ENCODE peak calls at places on chromosomes 1 and 21, in four cellular contexts. U is HepG2, K is stomach, V is ovary. R is an unnamed sample.

GRCh38 chr1:248857201-248857600 is 1.7 kb downstream of the ZNF692 start:
- DNase-seq in K (no peak), U (no peak), V (no peak), R (peak)

GRCh38 chr1:151596166-151596933 is 15.5 kb upstream of the SNX27 start:
- DNase-seq in V (no peak), K (no peak), U (peak), R (no peak)

GRCh38 chr1:42322577-42322976 is 12.5 kb downstream of the FOXJ3 start:
- DNase-seq in K (no peak), U (no peak), V (no peak), R (no peak)

GRCh38 chr1:32989160-32989894 is 24.7 kb upstream of the RNF19B start:
- DNase-seq in K (peak), V (peak), U (no peak), R (no peak)

GRCh38 chr1:225847610-225848009 is 34.6 kb downstream of the TMEM63A start:
- DNase-seq in V (no peak), U (no peak), K (peak), R (peak)

GRCh38 chr1:193589597-193590040 is 403.2 kb upstream of the B3GALT2 start:
- DNase-seq in V (no peak), K (no peak), U (no peak), R (no peak)

GRCh38 chr1:219697667-219698066 is 84.8 kb upstream of the ZC3H11B start:
- DNase-seq in K (no peak), V (no peak), U (no peak), R (no peak)

GRCh38 chr1:36257375-36257767 is 33.1 kb downstream of the THRAP3 start:
- DNase-seq in V (no peak), K (no peak), U (peak), R (no peak)

GRCh38 chr21:35968564-35968963 is 91.8 kb downstream of the SETD4 start:
- DNase-seq in U (no peak), V (no peak), K (no peak), R (no peak)

GRCh38 chr1:155051342-155051776 is 243 bp downstream of the ADAM15 start:
- DNase-seq in K (no peak), U (no peak), V (no peak), R (no peak)

GRCh38 chr1:114986286-114986685 is 43.3 kb upstream of the TSHB start:
- DNase-seq in U (no peak), K (no peak), V (no peak), R (no peak)

GRCh38 chr1:9597361-9598315 is 8.9 kb downstream of the TMEM201 start:
- DNase-seq in K (no peak), V (no peak), U (no peak), R (no peak)

GRCh38 chr21:46412521-46413364 is 45.9 kb upstream of the DIP2A start:
- DNase-seq in K (no peak), U (no peak), V (no peak), R (no peak)

GRCh38 chr1:235513495-235514366 is 9.5 kb upstream of the B3GALNT2 start:
- DNase-seq in V (no peak), K (no peak), U (peak), R (no peak)

GRCh38 chr1:25765152-25765909 is 34.7 kb upstream of the SELENON start:
- DNase-seq in K (no peak), U (no peak), V (no peak), R (no peak)

GRCh38 chr1:154171222-154171583 is 16.3 kb upstream of the NUP210L start:
- DNase-seq in V (no peak), U (no peak), K (no peak), R (no peak)

GRCh38 chr1:183318433-183318832 is 99.7 kb downstream of the NMNAT2 start:
- DNase-seq in K (peak), U (peak), V (peak), R (no peak)

GRCh38 chr1:163758977-163759670 is 437.4 kb downstream of the NUF2 start:
- DNase-seq in V (no peak), U (no peak), K (no peak), R (no peak)

GRCh38 chr1:25804244-25804963 is 4.4 kb downstream of the SELENON start:
- DNase-seq in K (no peak), U (no peak), V (no peak), R (no peak)

GRCh38 chr1:145926706-145927072 is 595 bp downstream of the RBM8A start:
- DNase-seq in K (no peak), U (no peak), V (no peak), R (no peak)

GRCh38 chr1:38964140-38964548 is 22.5 kb upstream of the RHBDL2 start:
- DNase-seq in K (no peak), U (peak), V (no peak), R (no peak)

GRCh38 chr1:3054474-3054873 is 14.5 kb upstream of the PRDM16 start:
- DNase-seq in K (peak), U (no peak), V (no peak), R (no peak)

GRCh38 chr1:203028784-203029553 is 2.7 kb downstream of the PPFIA4 start:
- DNase-seq in U (no peak), V (no peak), K (no peak), R (no peak)

GRCh38 chr1:226650236-226650841 is 88.7 kb downstream of the ITPKB start:
- DNase-seq in U (no peak), V (no peak), K (no peak), R (no peak)

GRCh38 chr1:33093004-33093403 is 12.1 kb downstream of the AZIN2 start:
- DNase-seq in V (no peak), K (no peak), U (no peak), R (no peak)

GRCh38 chr1:13775446-13775845 is 75.5 kb downstream of the PRDM2 start:
- DNase-seq in K (no peak), V (no peak), U (no peak), R (no peak)

GRCh38 chr1:230233786-230234185 is 166.7 kb downstream of the GALNT2 start:
- DNase-seq in K (no peak), V (no peak), U (no peak), R (no peak)

GRCh38 chr1:3732747-3733602 is 19.3 kb upstream of the CCDC27 start:
- DNase-seq in U (no peak), K (no peak), V (no peak), R (no peak)

GRCh38 chr1:101236546-101237228 is at the start of gene S1PR1:
- DNase-seq in K (peak), V (peak), U (no peak), R (peak)

GRCh38 chr1:220003585-220004299 is 42.6 kb downstream of the EPRS1 start:
- DNase-seq in U (no peak), K (no peak), V (no peak), R (no peak)

GRCh38 chr21:16954787-16955186 is 558.1 kb upstream of the CXADR start:
- DNase-seq in V (no peak), U (no peak), K (no peak), R (no peak)

GRCh38 chr1:218474089-218474488 is 129.0 kb downstream of the TGFB2 start:
- DNase-seq in U (no peak), K (no peak), V (no peak), R (no peak)

GRCh38 chr21:15015622-15016471 is 49.0 kb downstream of the NRIP1 start:
- DNase-seq in U (no peak), K (no peak), V (no peak), R (no peak)

GRCh38 chr1:150477733-150478132 is 9.5 kb upstream of the TARS2 start:
- DNase-seq in U (no peak), V (no peak), K (no peak), R (no peak)

GRCh38 chr1:224092111-224092510 is 21.8 kb upstream of the FBXO28 start:
- DNase-seq in V (no peak), K (no peak), U (no peak), R (no peak)

GRCh38 chr1:20867062-20867461 is 80.0 kb upstream of the HP1BP3 start:
- DNase-seq in K (no peak), V (no peak), U (no peak), R (no peak)

GRCh38 chr1:230288641-230289349 is 137.3 kb downstream of the PGBD5 start:
- DNase-seq in U (peak), V (no peak), K (no peak), R (peak)

GRCh38 chr1:8115769-8116167 is 89.7 kb upstream of the ERRFI1 start:
- DNase-seq in U (no peak), V (no peak), K (no peak), R (no peak)

GRCh38 chr1:8115031-8115768 is 89.1 kb upstream of the ERRFI1 start:
- DNase-seq in V (no peak), U (no peak), K (no peak), R (no peak)

GRCh38 chr1:8118031-8118451 is 91.9 kb upstream of the ERRFI1 start:
- DNase-seq in K (no peak), U (no peak), V (no peak), R (no peak)

GRCh38 chr1:8113257-8114220 is 87.4 kb upstream of the ERRFI1 start:
- DNase-seq in K (no peak), U (no peak), V (no peak), R (no peak)

DNA sequence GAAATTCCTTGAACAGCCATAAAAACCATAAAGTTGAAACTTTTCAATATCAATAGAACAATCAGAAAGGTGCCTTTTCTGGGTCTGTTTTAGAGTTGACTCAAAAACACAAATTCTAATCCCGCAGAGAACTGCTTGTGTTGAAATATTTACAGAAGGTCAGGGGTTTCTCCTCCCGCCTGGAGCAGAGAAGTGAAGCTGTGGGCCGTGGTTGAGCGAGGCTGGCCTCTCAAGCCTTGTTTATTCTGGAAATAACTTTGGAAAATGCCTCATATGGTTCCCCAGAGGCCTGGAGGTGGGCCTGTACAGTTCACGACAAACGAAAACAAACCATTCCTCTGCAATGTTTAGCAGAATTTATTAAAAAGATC is 90.8 kb upstream of the ERRFI1 start:
- DNase-seq in U (peak), K (peak), V (peak), R (no peak)
- TF ChIP-seq EP300 in U (peak), K (no peak), V (no peak), R (no peak)

DNA sequence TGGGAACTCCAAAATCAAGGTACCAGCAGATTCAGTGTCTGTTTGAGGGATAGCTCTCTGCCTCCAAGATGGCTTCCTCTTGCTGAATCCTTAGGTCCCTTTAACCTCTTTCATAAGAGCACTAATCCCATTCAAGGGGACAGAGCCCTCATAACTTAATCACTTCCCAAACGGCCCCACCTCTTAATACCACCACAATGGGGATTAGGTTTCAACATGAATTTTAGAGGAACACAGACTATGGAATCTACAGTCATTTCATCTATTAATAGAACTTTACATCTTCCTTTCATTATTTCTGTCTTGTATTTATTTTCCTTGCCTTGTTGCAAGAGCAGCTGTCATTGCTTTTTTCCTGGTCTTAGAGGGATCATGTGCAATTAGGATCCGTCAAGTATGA is 30.3 kb downstream of the HOOK1 start:
- DNase-seq in U (no peak), V (no peak), K (no peak), R (no peak)
- TF ChIP-seq EP300 in U (no peak), V (no peak), K (no peak), R (no peak)

GRCh38 chr1:80056179-80056578 is 1049.6 kb upstream of the ADGRL4 start:
- DNase-seq in K (no peak), U (no peak), V (no peak), R (no peak)
- TF ChIP-seq EP300 in K (no peak), U (no peak), V (no peak), R (no peak)

DNA sequence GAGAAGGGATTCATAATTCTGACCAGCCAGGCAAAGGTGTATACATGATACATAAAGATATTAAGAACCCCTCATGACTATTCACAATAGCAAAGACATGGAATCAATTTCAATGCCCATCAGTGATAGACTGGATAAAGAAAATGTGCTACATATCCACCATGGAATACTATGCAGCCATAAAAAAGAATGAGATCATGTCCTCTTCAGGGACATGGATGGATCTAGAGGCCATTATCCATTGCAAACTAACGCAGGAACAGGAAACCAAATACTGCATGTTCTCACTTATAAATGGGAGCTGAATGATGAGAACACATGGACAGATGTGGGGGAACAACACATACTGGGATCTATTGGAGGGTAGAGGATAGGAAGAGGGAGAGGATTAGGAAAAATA is 21.4 kb downstream of the CR1L start:
- DNase-seq in U (no peak), K (no peak), V (no peak), R (no peak)
- TF ChIP-seq EP300 in U (no peak), K (no peak), V (no peak), R (no peak)

GRCh38 chr1:169090308-169090899 is 16.1 kb upstream of the ATP1B1 start:
- DNase-seq in V (no peak), U (no peak), K (no peak), R (no peak)

GRCh38 chr1:169089776-169090175 is 16.7 kb upstream of the ATP1B1 start:
- DNase-seq in V (no peak), K (no peak), U (no peak), R (no peak)

GRCh38 chr1:169085911-169086310 is 20.6 kb upstream of the ATP1B1 start:
- DNase-seq in U (no peak), K (no peak), V (no peak), R (no peak)

GRCh38 chr1:169087876-169088275 is 18.6 kb upstream of the ATP1B1 start:
- DNase-seq in U (no peak), K (no peak), V (no peak), R (no peak)

DNA sequence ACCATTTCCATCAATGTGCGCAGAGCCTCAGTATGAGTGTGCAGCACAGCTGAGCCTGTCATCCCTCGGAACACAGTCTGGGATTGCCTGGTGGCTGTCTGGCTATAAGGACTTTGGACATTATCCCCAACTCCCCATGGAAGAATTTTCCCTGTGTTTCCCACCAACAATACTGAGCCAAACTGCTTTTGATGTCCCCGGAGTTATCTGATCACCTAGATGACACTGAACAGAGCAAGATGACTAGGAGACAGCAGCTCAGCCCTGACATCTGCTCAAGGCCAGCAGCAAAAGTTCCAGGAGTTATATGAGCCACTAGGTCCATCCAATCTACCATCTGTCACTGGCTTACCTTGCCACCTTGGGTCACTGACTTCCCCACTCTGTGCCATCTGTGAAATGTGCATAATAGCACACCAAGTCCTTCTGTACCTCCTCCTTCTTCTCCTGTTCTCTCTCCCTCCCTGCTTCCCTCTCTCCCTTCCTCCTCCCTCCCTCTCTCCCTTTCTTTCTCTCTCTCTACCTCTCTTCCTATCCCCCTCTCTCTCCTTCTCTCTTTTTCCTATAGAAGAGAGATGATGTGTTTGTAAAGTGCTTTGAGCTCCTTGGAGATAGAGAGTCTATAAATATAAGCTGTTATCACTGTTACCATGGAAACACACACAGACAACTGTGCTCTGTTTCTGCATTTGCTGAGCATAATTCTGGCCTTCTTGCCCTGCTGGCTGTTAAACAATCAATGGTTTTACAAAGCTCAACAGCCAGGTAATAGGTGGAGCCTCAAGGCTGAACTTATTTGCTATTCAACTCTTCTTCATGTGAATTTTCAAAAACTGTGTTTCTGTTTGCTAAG is 19.7 kb upstream of the ATP1B1 start:
- DNase-seq in K (no peak), U (peak), V (no peak), R (no peak)
- TF ChIP-seq EP300 in K (no peak), U (no peak), V (no peak), R (no peak)

DNA sequence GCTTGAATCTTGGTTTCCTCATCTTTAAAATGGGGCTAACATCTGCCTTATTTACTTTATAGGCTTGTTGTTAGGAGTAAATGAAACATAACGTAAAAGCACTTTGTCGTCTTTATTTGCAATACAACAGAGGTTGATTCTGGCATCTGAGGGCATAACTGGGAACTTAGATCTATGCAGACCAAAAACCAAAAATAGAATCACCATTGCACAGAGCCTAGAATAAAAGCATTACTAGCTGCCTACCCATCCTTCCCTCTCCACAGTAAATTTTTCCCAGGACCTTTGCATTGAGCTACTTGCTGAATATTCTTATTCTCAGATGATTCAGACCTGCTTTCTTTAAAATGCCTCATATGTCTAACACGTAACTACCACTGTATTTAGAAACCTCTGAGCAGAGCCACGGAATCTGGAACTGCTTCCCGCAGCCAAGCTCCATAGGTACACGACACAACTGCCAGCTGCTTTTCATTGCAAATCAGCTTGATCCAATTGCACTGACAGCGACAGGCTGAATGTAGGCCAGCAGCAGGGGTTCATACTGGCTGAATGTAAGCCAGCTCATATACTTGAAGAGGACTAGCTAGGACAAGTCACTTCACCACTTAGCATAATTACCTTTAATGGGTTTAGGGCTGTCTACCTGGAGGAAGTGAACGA is 33.2 kb upstream of the SERBP1 start:
- DNase-seq in K (no peak), U (no peak), V (no peak), R (no peak)
- TF ChIP-seq EP300 in K (no peak), U (no peak), V (no peak), R (no peak)

GRCh38 chr1:6423321-6423999 is 1.1 kb upstream of the ESPN start:
- DNase-seq in V (peak), U (no peak), K (peak), R (peak)
- TF ChIP-seq EP300 in V (no peak), U (no peak), K (no peak), R (no peak)

GRCh38 chr1:111139234-111139955 is 498 bp downstream of the DRAM2 start:
- DNase-seq in V (no peak), U (peak), K (peak), R (no peak)
- TF ChIP-seq EP300 in V (no peak), U (no peak), K (no peak), R (no peak)

GRCh38 chr1:12184008-12184681 is 17.4 kb downstream of the TNFRSF1B start:
- DNase-seq in K (peak), V (peak), U (peak), R (no peak)
- TF ChIP-seq EP300 in K (peak), V (no peak), U (no peak), R (no peak)

R was measured in upper lobe of left lung.